ENCODE peak calls at places on chromosomes 7 and 10, in nine cellular contexts. U is ovary, J is coronary artery, P is fibroblast of lung, X is A549, F is upper lobe of right lung, I is Caco-2, Y is Panc1, H is HFF-Myc. M is an unnamed sample.

GRCh38 chr10:116287906-116288501 is 15.0 kb upstream of the GFRA1 start:
- DNase-seq in U (no peak), J (no peak), P (peak), X (peak), F (no peak), I (peak), Y (peak), H (no peak), M (no peak)

GRCh38 chr10:61662794-61663259 is at the start of gene CABCOCO1:
- DNase-seq in U (peak), J (peak), P (peak), X (peak), F (peak), I (peak), Y (no peak), H (no peak), M (peak)

GRCh38 chr7:117803476-117803875 is 69.8 kb downstream of the CTTNBP2 start:
- DNase-seq in U (no peak), J (no peak), P (peak), X (no peak), F (no peak), I (no peak), Y (no peak), H (no peak), M (no peak)

GRCh38 chr10:126458453-126458852 is 70.2 kb upstream of the ADAM12 start:
- DNase-seq in U (no peak), J (no peak), P (peak), X (no peak), F (no peak), I (no peak), Y (no peak), H (no peak), M (no peak)

GRCh38 chr7:112211348-112211907 is 4.9 kb downstream of the ZNF277 start:
- DNase-seq in U (no peak), J (no peak), P (peak), X (no peak), F (no peak), I (no peak), Y (no peak), H (no peak), M (no peak)

GRCh38 chr7:106794276-106795136 is 70.6 kb upstream of the PIK3CG start:
- DNase-seq in U (no peak), J (no peak), P (no peak), X (no peak), F (no peak), I (no peak), Y (no peak), H (no peak), M (no peak)

GRCh38 chr7:34133983-34134782 is 228.8 kb downstream of the BMPER start:
- DNase-seq in U (peak), J (no peak), P (peak), X (peak), F (no peak), I (peak), Y (peak), H (peak), M (no peak)

GRCh38 chr10:29687411-29688160 is 52.8 kb upstream of the SVIL start:
- DNase-seq in U (no peak), J (no peak), P (peak), X (no peak), F (no peak), I (no peak), Y (no peak), H (no peak), M (no peak)

GRCh38 chr7:96400518-96400917 is 78.6 kb upstream of the SLC25A13 start:
- DNase-seq in U (no peak), J (no peak), P (no peak), X (no peak), F (no peak), I (no peak), Y (no peak), H (no peak), M (no peak)

GRCh38 chr10:94591461-94592205 is 46.0 kb downstream of the HELLS start:
- DNase-seq in U (no peak), J (no peak), P (no peak), X (no peak), F (no peak), I (no peak), Y (no peak), H (no peak), M (no peak)

GRCh38 chr10:88733215-88733614 is 26.6 kb upstream of the LIPN start:
- DNase-seq in U (no peak), J (no peak), P (no peak), X (no peak), F (no peak), I (no peak), Y (no peak), H (no peak), M (no peak)

GRCh38 chr10:71314028-71314693 is 4.9 kb upstream of the SLC29A3 start:
- DNase-seq in U (peak), J (no peak), P (peak), X (peak), F (no peak), I (no peak), Y (peak), H (peak), M (no peak)

GRCh38 chr10:5896765-5897340 is 6.8 kb downstream of the FBH1 start:
- DNase-seq in U (no peak), J (no peak), P (no peak), X (no peak), F (no peak), I (no peak), Y (no peak), H (no peak), M (no peak)

GRCh38 chr7:41870017-41870416 is 167.1 kb upstream of the INHBA start:
- DNase-seq in U (no peak), J (no peak), P (no peak), X (no peak), F (no peak), I (no peak), Y (no peak), H (no peak), M (no peak)

GRCh38 chr10:12337407-12337806 is 11.9 kb upstream of the CAMK1D start:
- DNase-seq in U (no peak), J (no peak), P (peak), X (no peak), F (no peak), I (no peak), Y (no peak), H (no peak), M (no peak)

GRCh38 chr10:5547934-5548660 is 23.3 kb downstream of the CALML3 start:
- DNase-seq in U (peak), J (no peak), P (peak), X (peak), F (peak), I (peak), Y (no peak), H (no peak), M (no peak)

GRCh38 chr10:12530017-12530416 is 180.7 kb downstream of the CAMK1D start:
- DNase-seq in U (peak), J (no peak), P (no peak), X (no peak), F (no peak), I (peak), Y (no peak), H (no peak), M (no peak)

GRCh38 chr7:155744931-155745683 is 67.2 kb downstream of the SHH start:
- DNase-seq in U (no peak), J (no peak), P (no peak), X (no peak), F (no peak), I (no peak), Y (no peak), H (no peak), M (no peak)

GRCh38 chr10:129035052-129035805 is 431.8 kb upstream of the MGMT start:
- DNase-seq in U (no peak), J (no peak), P (no peak), X (no peak), F (no peak), I (no peak), Y (no peak), H (no peak), M (no peak)

GRCh38 chr10:79320785-79321493 is 26.3 kb upstream of the PPIF start:
- DNase-seq in U (no peak), J (no peak), P (peak), X (peak), F (no peak), I (no peak), Y (no peak), H (no peak), M (no peak)

GRCh38 chr10:52050429-52051047 is 263.5 kb upstream of the DKK1 start:
- DNase-seq in U (no peak), J (no peak), P (no peak), X (no peak), F (no peak), I (no peak), Y (no peak), H (no peak), M (no peak)

GRCh38 chr7:74585844-74586243 is 71.7 kb upstream of the GTF2I start:
- DNase-seq in U (no peak), J (no peak), P (no peak), X (no peak), F (no peak), I (no peak), Y (no peak), H (no peak), M (no peak)

GRCh38 chr10:76179806-76180205 is 748.4 kb downstream of the LRMDA start:
- DNase-seq in U (no peak), J (no peak), P (no peak), X (no peak), F (no peak), I (no peak), Y (no peak), H (no peak), M (no peak)

GRCh38 chr7:124085168-124085567 is 52.3 kb upstream of the TMEM229A start:
- DNase-seq in U (no peak), J (no peak), P (peak), X (no peak), F (no peak), I (no peak), Y (no peak), H (no peak), M (no peak)

GRCh38 chr10:91495402-91495801 is 85.3 kb downstream of the HECTD2 start:
- DNase-seq in U (no peak), J (no peak), P (no peak), X (no peak), F (no peak), I (no peak), Y (no peak), H (no peak), M (no peak)

GRCh38 chr7:34247468-34247867 is 342.1 kb downstream of the BMPER start:
- DNase-seq in U (no peak), J (no peak), P (peak), X (no peak), F (no peak), I (no peak), Y (no peak), H (no peak), M (no peak)

GRCh38 chr10:80540136-80540535 is 2.4 kb downstream of the SH2D4B start:
- DNase-seq in U (no peak), J (no peak), P (no peak), X (no peak), F (no peak), I (no peak), Y (no peak), H (no peak), M (no peak)

DNA sequence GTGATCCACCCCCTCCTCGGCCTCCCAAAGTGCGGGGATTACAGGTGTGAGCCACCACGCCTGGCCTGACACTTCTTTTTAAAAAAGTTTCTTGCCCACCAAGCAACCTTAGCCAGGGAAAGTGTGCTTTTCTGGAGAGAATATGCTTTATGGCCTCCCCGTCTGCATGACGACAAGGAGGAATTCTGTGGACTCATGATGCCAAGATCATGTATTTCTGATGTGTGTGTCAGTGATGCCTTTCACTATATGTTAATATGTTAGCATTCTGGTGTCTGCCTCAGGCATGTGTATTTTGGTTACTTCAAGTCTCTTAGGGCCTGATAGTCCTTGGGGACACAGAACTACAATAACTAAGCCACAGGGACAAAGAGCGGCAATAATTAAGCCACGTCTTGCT is 2.1 kb downstream of the PDSS1 start:
- DNase-seq in U (no peak), J (no peak), P (no peak), X (no peak), F (no peak), I (no peak), Y (no peak), H (no peak), M (no peak)
- TF ChIP-seq CTCF in U (no peak), J (no peak), P (no peak), X (no peak), F (no peak), I (no peak), Y (no peak), H (no peak), M (no peak)

GRCh38 chr7:77989981-77990566 is 191.5 kb downstream of the PHTF2 start:
- DNase-seq in U (no peak), J (no peak), P (no peak), X (no peak), F (no peak), I (peak), Y (no peak), H (no peak), M (no peak)
- TF ChIP-seq CTCF in U (no peak), J (no peak), P (no peak), X (no peak), F (no peak), I (peak), Y (peak), H (peak), M (peak)

DNA sequence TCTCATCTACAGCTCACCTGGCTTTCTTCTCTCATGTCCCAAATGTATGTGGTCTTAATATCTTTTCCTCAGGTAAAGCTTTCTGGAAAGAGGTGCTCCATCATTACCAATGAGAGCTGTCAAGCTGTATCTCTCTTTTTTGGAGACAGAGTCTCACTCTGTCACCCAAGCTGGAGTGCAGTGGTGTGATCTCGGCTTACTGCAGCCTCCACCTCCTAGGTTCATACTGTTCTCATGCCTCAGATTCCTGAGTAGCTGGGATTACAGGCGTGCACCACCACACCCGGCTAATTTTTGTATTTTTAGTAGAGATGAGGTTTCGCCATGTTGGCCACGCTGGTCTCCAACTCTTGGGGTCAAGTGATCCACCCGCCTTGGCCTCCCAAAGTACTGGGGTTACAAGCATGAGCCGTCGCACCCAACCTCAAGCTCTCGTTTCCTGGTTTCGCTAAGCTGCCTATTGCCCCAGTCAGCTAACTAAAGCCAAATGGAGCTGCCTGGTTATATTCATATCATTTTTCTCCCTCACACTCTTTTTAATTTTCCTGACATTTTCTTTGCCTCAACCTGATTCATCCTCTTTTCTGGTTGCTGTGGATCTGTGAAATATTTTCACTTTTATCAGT is 60.5 kb downstream of the SUFU start:
- DNase-seq in U (no peak), J (no peak), P (no peak), X (no peak), F (peak), I (no peak), Y (no peak), H (no peak), M (no peak)
- TF ChIP-seq CTCF in U (no peak), J (no peak), P (no peak), X (no peak), F (no peak), I (no peak), Y (no peak), H (no peak), M (no peak)

DNA sequence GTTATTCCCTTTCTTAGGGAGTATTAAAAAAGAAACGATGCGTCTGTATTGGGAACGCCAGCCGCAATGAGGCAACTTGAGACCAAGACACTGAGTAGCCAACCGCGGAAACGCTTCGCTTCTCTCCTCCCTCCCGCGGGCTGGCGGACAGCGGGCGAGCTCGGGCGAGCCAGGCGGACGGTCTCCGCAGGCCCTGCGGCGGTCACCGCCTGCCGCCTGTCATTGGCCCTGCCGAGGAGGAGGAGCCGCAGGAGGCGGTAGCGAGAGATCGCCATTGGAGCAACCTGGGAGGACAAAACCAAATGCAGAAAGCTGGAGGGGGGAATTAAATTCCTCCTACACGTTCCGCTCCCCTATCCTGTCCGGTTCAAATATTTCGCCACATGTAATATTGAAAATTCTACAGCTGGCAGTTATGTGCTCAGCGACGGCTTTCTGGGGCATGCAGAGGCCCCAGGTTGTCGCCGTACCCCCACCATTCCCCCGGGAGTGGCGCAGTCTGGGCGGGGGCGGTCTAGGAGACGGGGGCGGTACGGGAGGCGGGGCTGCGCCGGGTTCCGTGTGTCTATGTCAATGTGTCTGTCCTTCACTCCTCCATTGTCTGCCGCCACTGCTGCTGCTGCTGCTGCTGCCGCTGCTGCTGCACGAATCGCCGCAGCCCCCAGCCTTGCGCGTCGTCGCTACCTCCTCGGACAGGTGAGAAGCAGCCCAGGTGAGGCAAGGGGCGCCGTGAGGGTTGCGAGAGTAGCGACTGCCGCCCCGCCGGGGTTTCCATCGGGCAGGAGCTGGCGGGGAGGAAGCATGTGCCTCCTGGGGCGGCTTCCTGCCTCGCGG is at the start of the genes ANKMY2 and BZW2:
- DNase-seq in U (peak), J (peak), P (peak), X (peak), F (peak), I (peak), Y (peak), H (peak), M (peak)
- TF ChIP-seq CTCF in U (peak), J (no peak), P (no peak), X (no peak), F (peak), I (no peak), Y (no peak), H (no peak), M (peak)

GRCh38 chr7:77439572-77439971 is 23.4 kb upstream of the GSAP start:
- DNase-seq in U (no peak), J (no peak), P (no peak), X (peak), F (peak), I (peak), Y (no peak), H (no peak), M (no peak)
- TF ChIP-seq CTCF in U (no peak), J (no peak), P (peak), X (peak), F (peak), I (peak), Y (peak), H (peak), M (peak)

DNA sequence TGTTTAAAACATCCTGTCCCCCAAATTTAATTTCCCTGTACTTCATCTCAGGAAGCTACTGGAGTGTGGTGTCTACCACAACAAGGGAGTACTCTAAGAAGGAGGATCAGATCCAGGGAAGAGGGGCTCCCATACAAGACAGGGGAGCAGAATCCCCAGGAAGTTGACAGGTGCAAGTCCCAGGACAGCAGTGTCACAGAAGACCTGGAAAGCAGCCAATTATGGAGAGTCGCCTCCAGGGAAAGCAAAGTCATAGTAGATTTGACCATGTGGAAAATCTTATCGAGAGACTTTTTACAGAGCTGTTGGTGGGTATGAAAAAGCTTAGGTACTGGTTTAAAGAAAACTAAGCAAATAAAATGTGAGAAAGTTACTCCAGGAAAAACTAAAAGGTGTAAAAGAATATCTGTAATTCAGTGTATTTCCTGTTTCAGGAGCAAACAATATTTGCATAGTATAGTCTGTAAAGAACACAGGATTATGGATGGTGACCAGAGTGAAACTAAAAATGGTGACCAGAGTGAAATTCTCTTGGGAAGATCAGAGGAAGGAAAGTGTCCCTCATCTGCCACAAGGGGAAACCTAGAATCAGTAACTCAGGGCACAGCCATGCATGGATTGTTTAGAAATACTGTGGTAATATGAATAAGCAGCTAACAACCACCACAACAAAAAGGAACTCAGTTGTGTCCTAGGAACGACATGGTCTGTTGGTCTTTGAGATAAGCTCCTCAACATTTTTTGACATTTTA is 44.5 kb downstream of the LANCL2 start:
- DNase-seq in U (no peak), J (no peak), P (no peak), X (peak), F (no peak), I (no peak), Y (no peak), H (no peak), M (no peak)
- TF ChIP-seq CTCF in U (no peak), J (no peak), P (no peak), X (no peak), F (no peak), I (no peak), Y (no peak), H (no peak), M (no peak)

M was measured in type B pancreatic cell.